ENCODE peak calls at places on chromosomes 7 and 10, in six cellular contexts. One of them, this sample, is unnamed.

GRCh38 chr10:131207584-131208532 is 103.7 kb downstream of the TCERG1L start:
- DNase-seq in activated T-helper 1 cell treated with Interleukin-2 at 50 U/mL for 16 hours: no peak
- DNase-seq in activated T-helper 2 cell treated with anti-CD3 and anti-CD28 coated beads, Interferon-gamma antibody, Interleukin-2, Interleukin-4, amounts not matched to agents 10 μg/mL and 5 μg/mL and 100 μg/mL, durations not matched to agents 14 hours and 24 hours and 36 hours: no peak
- DNase-seq in lower lobe of right lung: no peak
- DNase-seq in amygdala: no peak
- DNase-seq in HTR-8/SVneo: no peak
- DNase-seq in this sample: no peak

GRCh38 chr10:116221053-116221452 is 52.0 kb downstream of the GFRA1 start:
- DNase-seq in activated T-helper 1 cell treated with Interleukin-2 at 50 U/mL for 16 hours: no peak
- DNase-seq in activated T-helper 2 cell treated with anti-CD3 and anti-CD28 coated beads, Interferon-gamma antibody, Interleukin-2, Interleukin-4, amounts not matched to agents 10 μg/mL and 5 μg/mL and 100 μg/mL, durations not matched to agents 14 hours and 24 hours and 36 hours: no peak
- DNase-seq in lower lobe of right lung: no peak
- DNase-seq in amygdala: no peak
- DNase-seq in HTR-8/SVneo: no peak
- DNase-seq in this sample: no peak

GRCh38 chr10:77574436-77574835 is 63.2 kb downstream of the KCNMA1 start:
- DNase-seq in activated T-helper 1 cell treated with Interleukin-2 at 50 U/mL for 16 hours: no peak
- DNase-seq in activated T-helper 2 cell treated with anti-CD3 and anti-CD28 coated beads, Interferon-gamma antibody, Interleukin-2, Interleukin-4, amounts not matched to agents 10 μg/mL and 5 μg/mL and 100 μg/mL, durations not matched to agents 14 hours and 24 hours and 36 hours: no peak
- DNase-seq in lower lobe of right lung: no peak
- DNase-seq in amygdala: no peak
- DNase-seq in HTR-8/SVneo: no peak
- DNase-seq in this sample: no peak

GRCh38 chr7:90708841-90709317 is 112.8 kb downstream of the CDK14 start:
- DNase-seq in activated T-helper 1 cell treated with Interleukin-2 at 50 U/mL for 16 hours: no peak
- DNase-seq in activated T-helper 2 cell treated with anti-CD3 and anti-CD28 coated beads, Interferon-gamma antibody, Interleukin-2, Interleukin-4, amounts not matched to agents 10 μg/mL and 5 μg/mL and 100 μg/mL, durations not matched to agents 14 hours and 24 hours and 36 hours: no peak
- DNase-seq in lower lobe of right lung: no peak
- DNase-seq in amygdala: no peak
- DNase-seq in HTR-8/SVneo: no peak
- DNase-seq in this sample: peak

GRCh38 chr10:20858292-20859124 is 38.6 kb downstream of the NEBL start:
- DNase-seq in activated T-helper 1 cell treated with Interleukin-2 at 50 U/mL for 16 hours: no peak
- DNase-seq in activated T-helper 2 cell treated with anti-CD3 and anti-CD28 coated beads, Interferon-gamma antibody, Interleukin-2, Interleukin-4, amounts not matched to agents 10 μg/mL and 5 μg/mL and 100 μg/mL, durations not matched to agents 14 hours and 24 hours and 36 hours: no peak
- DNase-seq in lower lobe of right lung: no peak
- DNase-seq in amygdala: no peak
- DNase-seq in HTR-8/SVneo: peak
- DNase-seq in this sample: no peak

GRCh38 chr7:75987805-75988630 is 6.4 kb downstream of the TMEM120A start:
- DNase-seq in activated T-helper 1 cell treated with Interleukin-2 at 50 U/mL for 16 hours: no peak
- DNase-seq in activated T-helper 2 cell treated with anti-CD3 and anti-CD28 coated beads, Interferon-gamma antibody, Interleukin-2, Interleukin-4, amounts not matched to agents 10 μg/mL and 5 μg/mL and 100 μg/mL, durations not matched to agents 14 hours and 24 hours and 36 hours: no peak
- DNase-seq in lower lobe of right lung: no peak
- DNase-seq in amygdala: no peak
- DNase-seq in HTR-8/SVneo: no peak
- DNase-seq in this sample: no peak

GRCh38 chr10:122551450-122551849 is 9.1 kb upstream of the DMBT1 start:
- DNase-seq in activated T-helper 1 cell treated with Interleukin-2 at 50 U/mL for 16 hours: no peak
- DNase-seq in activated T-helper 2 cell treated with anti-CD3 and anti-CD28 coated beads, Interferon-gamma antibody, Interleukin-2, Interleukin-4, amounts not matched to agents 10 μg/mL and 5 μg/mL and 100 μg/mL, durations not matched to agents 14 hours and 24 hours and 36 hours: no peak
- DNase-seq in lower lobe of right lung: no peak
- DNase-seq in amygdala: no peak
- DNase-seq in HTR-8/SVneo: no peak
- DNase-seq in this sample: no peak

GRCh38 chr10:103278424-103278823 is 1.5 kb downstream of the INA start:
- DNase-seq in activated T-helper 1 cell treated with Interleukin-2 at 50 U/mL for 16 hours: no peak
- DNase-seq in activated T-helper 2 cell treated with anti-CD3 and anti-CD28 coated beads, Interferon-gamma antibody, Interleukin-2, Interleukin-4, amounts not matched to agents 10 μg/mL and 5 μg/mL and 100 μg/mL, durations not matched to agents 14 hours and 24 hours and 36 hours: no peak
- DNase-seq in lower lobe of right lung: no peak
- DNase-seq in amygdala: no peak
- DNase-seq in HTR-8/SVneo: no peak
- DNase-seq in this sample: no peak

GRCh38 chr10:20240643-20241042 is 424.4 kb downstream of the PLXDC2 start:
- DNase-seq in activated T-helper 1 cell treated with Interleukin-2 at 50 U/mL for 16 hours: no peak
- DNase-seq in activated T-helper 2 cell treated with anti-CD3 and anti-CD28 coated beads, Interferon-gamma antibody, Interleukin-2, Interleukin-4, amounts not matched to agents 10 μg/mL and 5 μg/mL and 100 μg/mL, durations not matched to agents 14 hours and 24 hours and 36 hours: no peak
- DNase-seq in lower lobe of right lung: no peak
- DNase-seq in amygdala: no peak
- DNase-seq in HTR-8/SVneo: no peak
- DNase-seq in this sample: no peak

GRCh38 chr10:118116555-118117311 is 70.0 kb upstream of the RAB11FIP2 start:
- DNase-seq in activated T-helper 1 cell treated with Interleukin-2 at 50 U/mL for 16 hours: no peak
- DNase-seq in activated T-helper 2 cell treated with anti-CD3 and anti-CD28 coated beads, Interferon-gamma antibody, Interleukin-2, Interleukin-4, amounts not matched to agents 10 μg/mL and 5 μg/mL and 100 μg/mL, durations not matched to agents 14 hours and 24 hours and 36 hours: no peak
- DNase-seq in lower lobe of right lung: no peak
- DNase-seq in amygdala: no peak
- DNase-seq in HTR-8/SVneo: no peak
- DNase-seq in this sample: no peak

GRCh38 chr10:10961078-10961477 is 56.6 kb upstream of the CELF2 start:
- DNase-seq in activated T-helper 1 cell treated with Interleukin-2 at 50 U/mL for 16 hours: no peak
- DNase-seq in activated T-helper 2 cell treated with anti-CD3 and anti-CD28 coated beads, Interferon-gamma antibody, Interleukin-2, Interleukin-4, amounts not matched to agents 10 μg/mL and 5 μg/mL and 100 μg/mL, durations not matched to agents 14 hours and 24 hours and 36 hours: no peak
- DNase-seq in lower lobe of right lung: no peak
- DNase-seq in amygdala: no peak
- DNase-seq in HTR-8/SVneo: no peak
- DNase-seq in this sample: no peak

GRCh38 chr10:90328896-90329295 is 528.9 kb downstream of the HTR7 start:
- DNase-seq in activated T-helper 1 cell treated with Interleukin-2 at 50 U/mL for 16 hours: no peak
- DNase-seq in activated T-helper 2 cell treated with anti-CD3 and anti-CD28 coated beads, Interferon-gamma antibody, Interleukin-2, Interleukin-4, amounts not matched to agents 10 μg/mL and 5 μg/mL and 100 μg/mL, durations not matched to agents 14 hours and 24 hours and 36 hours: no peak
- DNase-seq in lower lobe of right lung: no peak
- DNase-seq in amygdala: no peak
- DNase-seq in HTR-8/SVneo: no peak
- DNase-seq in this sample: no peak

GRCh38 chr10:35650894-35651293 is 8.8 kb upstream of the FZD8 start:
- DNase-seq in activated T-helper 1 cell treated with Interleukin-2 at 50 U/mL for 16 hours: no peak
- DNase-seq in activated T-helper 2 cell treated with anti-CD3 and anti-CD28 coated beads, Interferon-gamma antibody, Interleukin-2, Interleukin-4, amounts not matched to agents 10 μg/mL and 5 μg/mL and 100 μg/mL, durations not matched to agents 14 hours and 24 hours and 36 hours: no peak
- DNase-seq in lower lobe of right lung: no peak
- DNase-seq in amygdala: no peak
- DNase-seq in HTR-8/SVneo: no peak
- DNase-seq in this sample: no peak

GRCh38 chr7:31171216-31171750 is 119.2 kb downstream of the ADCYAP1R1 start:
- DNase-seq in activated T-helper 1 cell treated with Interleukin-2 at 50 U/mL for 16 hours: no peak
- DNase-seq in activated T-helper 2 cell treated with anti-CD3 and anti-CD28 coated beads, Interferon-gamma antibody, Interleukin-2, Interleukin-4, amounts not matched to agents 10 μg/mL and 5 μg/mL and 100 μg/mL, durations not matched to agents 14 hours and 24 hours and 36 hours: no peak
- DNase-seq in lower lobe of right lung: no peak
- DNase-seq in amygdala: no peak
- DNase-seq in HTR-8/SVneo: no peak
- DNase-seq in this sample: no peak

GRCh38 chr10:73139251-73139650 is 28.6 kb downstream of the ECD start:
- DNase-seq in activated T-helper 1 cell treated with Interleukin-2 at 50 U/mL for 16 hours: no peak
- DNase-seq in activated T-helper 2 cell treated with anti-CD3 and anti-CD28 coated beads, Interferon-gamma antibody, Interleukin-2, Interleukin-4, amounts not matched to agents 10 μg/mL and 5 μg/mL and 100 μg/mL, durations not matched to agents 14 hours and 24 hours and 36 hours: no peak
- DNase-seq in lower lobe of right lung: no peak
- DNase-seq in amygdala: no peak
- DNase-seq in HTR-8/SVneo: no peak
- DNase-seq in this sample: no peak

GRCh38 chr7:19405546-19405945 is 260.3 kb upstream of the FERD3L start:
- DNase-seq in activated T-helper 1 cell treated with Interleukin-2 at 50 U/mL for 16 hours: no peak
- DNase-seq in activated T-helper 2 cell treated with anti-CD3 and anti-CD28 coated beads, Interferon-gamma antibody, Interleukin-2, Interleukin-4, amounts not matched to agents 10 μg/mL and 5 μg/mL and 100 μg/mL, durations not matched to agents 14 hours and 24 hours and 36 hours: no peak
- DNase-seq in lower lobe of right lung: no peak
- DNase-seq in amygdala: no peak
- DNase-seq in HTR-8/SVneo: no peak
- DNase-seq in this sample: no peak

GRCh38 chr10:50373821-50374501 is 122.6 kb upstream of the ASAH2 start:
- DNase-seq in activated T-helper 1 cell treated with Interleukin-2 at 50 U/mL for 16 hours: no peak
- DNase-seq in activated T-helper 2 cell treated with anti-CD3 and anti-CD28 coated beads, Interferon-gamma antibody, Interleukin-2, Interleukin-4, amounts not matched to agents 10 μg/mL and 5 μg/mL and 100 μg/mL, durations not matched to agents 14 hours and 24 hours and 36 hours: no peak
- DNase-seq in lower lobe of right lung: no peak
- DNase-seq in amygdala: no peak
- DNase-seq in HTR-8/SVneo: no peak
- DNase-seq in this sample: no peak

GRCh38 chr7:143408686-143409551 is at the start of gene EPHA1:
- DNase-seq in activated T-helper 1 cell treated with Interleukin-2 at 50 U/mL for 16 hours: peak
- DNase-seq in activated T-helper 2 cell treated with anti-CD3 and anti-CD28 coated beads, Interferon-gamma antibody, Interleukin-2, Interleukin-4, amounts not matched to agents 10 μg/mL and 5 μg/mL and 100 μg/mL, durations not matched to agents 14 hours and 24 hours and 36 hours: no peak
- DNase-seq in lower lobe of right lung: peak
- DNase-seq in amygdala: no peak
- DNase-seq in HTR-8/SVneo: no peak
- DNase-seq in this sample: no peak

GRCh38 chr10:8659982-8660381 is 605.5 kb downstream of the GATA3 start:
- DNase-seq in activated T-helper 1 cell treated with Interleukin-2 at 50 U/mL for 16 hours: no peak
- DNase-seq in activated T-helper 2 cell treated with anti-CD3 and anti-CD28 coated beads, Interferon-gamma antibody, Interleukin-2, Interleukin-4, amounts not matched to agents 10 μg/mL and 5 μg/mL and 100 μg/mL, durations not matched to agents 14 hours and 24 hours and 36 hours: no peak
- DNase-seq in lower lobe of right lung: no peak
- DNase-seq in amygdala: no peak
- DNase-seq in HTR-8/SVneo: no peak
- DNase-seq in this sample: no peak

GRCh38 chr7:133755922-133756321 is 371.2 kb upstream of the LRGUK start:
- DNase-seq in activated T-helper 1 cell treated with Interleukin-2 at 50 U/mL for 16 hours: no peak
- DNase-seq in activated T-helper 2 cell treated with anti-CD3 and anti-CD28 coated beads, Interferon-gamma antibody, Interleukin-2, Interleukin-4, amounts not matched to agents 10 μg/mL and 5 μg/mL and 100 μg/mL, durations not matched to agents 14 hours and 24 hours and 36 hours: no peak
- DNase-seq in lower lobe of right lung: no peak
- DNase-seq in amygdala: no peak
- DNase-seq in HTR-8/SVneo: no peak
- DNase-seq in this sample: no peak

GRCh38 chr10:15719062-15719898 is 442 bp downstream of the ITGA8 start:
- DNase-seq in activated T-helper 1 cell treated with Interleukin-2 at 50 U/mL for 16 hours: no peak
- DNase-seq in activated T-helper 2 cell treated with anti-CD3 and anti-CD28 coated beads, Interferon-gamma antibody, Interleukin-2, Interleukin-4, amounts not matched to agents 10 μg/mL and 5 μg/mL and 100 μg/mL, durations not matched to agents 14 hours and 24 hours and 36 hours: no peak
- DNase-seq in lower lobe of right lung: no peak
- DNase-seq in amygdala: no peak
- DNase-seq in HTR-8/SVneo: no peak
- DNase-seq in this sample: no peak

GRCh38 chr10:75466886-75467285 is 35.5 kb downstream of the LRMDA start:
- DNase-seq in activated T-helper 1 cell treated with Interleukin-2 at 50 U/mL for 16 hours: no peak
- DNase-seq in activated T-helper 2 cell treated with anti-CD3 and anti-CD28 coated beads, Interferon-gamma antibody, Interleukin-2, Interleukin-4, amounts not matched to agents 10 μg/mL and 5 μg/mL and 100 μg/mL, durations not matched to agents 14 hours and 24 hours and 36 hours: no peak
- DNase-seq in lower lobe of right lung: no peak
- DNase-seq in amygdala: no peak
- DNase-seq in HTR-8/SVneo: peak
- DNase-seq in this sample: no peak

GRCh38 chr7:39595102-39595620 is 28.2 kb upstream of the RALA start:
- DNase-seq in activated T-helper 1 cell treated with Interleukin-2 at 50 U/mL for 16 hours: no peak
- DNase-seq in activated T-helper 2 cell treated with anti-CD3 and anti-CD28 coated beads, Interferon-gamma antibody, Interleukin-2, Interleukin-4, amounts not matched to agents 10 μg/mL and 5 μg/mL and 100 μg/mL, durations not matched to agents 14 hours and 24 hours and 36 hours: no peak
- DNase-seq in lower lobe of right lung: no peak
- DNase-seq in amygdala: no peak
- DNase-seq in HTR-8/SVneo: no peak
- DNase-seq in this sample: no peak

GRCh38 chr7:45196374-45196773 is 38.8 kb downstream of the RAMP3 start:
- DNase-seq in activated T-helper 1 cell treated with Interleukin-2 at 50 U/mL for 16 hours: no peak
- DNase-seq in activated T-helper 2 cell treated with anti-CD3 and anti-CD28 coated beads, Interferon-gamma antibody, Interleukin-2, Interleukin-4, amounts not matched to agents 10 μg/mL and 5 μg/mL and 100 μg/mL, durations not matched to agents 14 hours and 24 hours and 36 hours: peak
- DNase-seq in lower lobe of right lung: no peak
- DNase-seq in amygdala: no peak
- DNase-seq in HTR-8/SVneo: no peak
- DNase-seq in this sample: no peak

GRCh38 chr7:123535517-123535916 is 1.1 kb upstream of the IQUB start:
- DNase-seq in activated T-helper 1 cell treated with Interleukin-2 at 50 U/mL for 16 hours: no peak
- DNase-seq in activated T-helper 2 cell treated with anti-CD3 and anti-CD28 coated beads, Interferon-gamma antibody, Interleukin-2, Interleukin-4, amounts not matched to agents 10 μg/mL and 5 μg/mL and 100 μg/mL, durations not matched to agents 14 hours and 24 hours and 36 hours: no peak
- DNase-seq in lower lobe of right lung: peak
- DNase-seq in amygdala: no peak
- DNase-seq in HTR-8/SVneo: no peak
- DNase-seq in this sample: peak